ENCODE peak calls at places on chromosomes 3 and 15, in four cellular contexts. S, H, V and P are unnamed samples.

GRCh38 chr3:64814360-64814759 is 126.6 kb upstream of the ADAMTS9 start:
- DNase-seq in S (no peak), H (no peak), V (no peak), P (no peak)

GRCh38 chr3:64291345-64291744 is 66.1 kb upstream of the PRICKLE2 start:
- DNase-seq in V (no peak), H (no peak), S (peak; percentile 24), P (no peak)

GRCh38 chr15:57032338-57032737 is 113.9 kb downstream of the TCF12 start:
- DNase-seq in V (no peak), H (no peak), S (no peak), P (no peak)

GRCh38 chr15:64490598-64491259 is 30.4 kb downstream of the ZNF609 start:
- DNase-seq in V (no peak), S (no peak), H (no peak), P (no peak)

GRCh38 chr3:188220097-188220788 is 66.3 kb downstream of the LPP start:
- DNase-seq in S (no peak), H (no peak), V (no peak), P (no peak)

GRCh38 chr15:87816811-87817210 is 439.7 kb downstream of the NTRK3 start:
- DNase-seq in S (peak; percentile 55), V (no peak), H (no peak), P (no peak)

GRCh38 chr15:31062310-31062964 is 39.1 kb downstream of the TRPM1 start:
- DNase-seq in H (no peak), S (no peak), V (no peak), P (no peak)

GRCh38 chr3:121592856-121593702 is at the start of gene FBXO40:
- DNase-seq in S (no peak), V (no peak), H (peak; percentile 88), P (no peak)

GRCh38 chr3:177465243-177465642 is 268.0 kb upstream of the TBL1XR1 start:
- DNase-seq in V (no peak), H (no peak), S (no peak), P (no peak)

GRCh38 chr3:81829946-81830345 is 68.5 kb upstream of the GBE1 start:
- DNase-seq in S (no peak), V (no peak), H (no peak), P (no peak)

GRCh38 chr3:43238801-43239200 is 47.5 kb upstream of the SNRK start:
- DNase-seq in V (no peak), H (no peak), S (no peak), P (no peak)

GRCh38 chr3:69671082-69671952 is 67.9 kb upstream of the MITF start:
- DNase-seq in S (peak; percentile 60), H (no peak), V (peak; percentile 8), P (peak; percentile 41)

GRCh38 chr15:49313650-49314049 is 109.4 kb upstream of the FGF7 start:
- DNase-seq in H (no peak), S (no peak), V (no peak), P (no peak)

GRCh38 chr3:2856062-2856792 is 253.9 kb downstream of the IL5RA start:
- DNase-seq in V (no peak), H (no peak), S (no peak), P (no peak)

GRCh38 chr3:129604223-129604941 is 2.1 kb downstream of the PLXND1 start:
- DNase-seq in S (no peak), V (no peak), H (no peak), P (no peak)

GRCh38 chr3:121995190-121996137 is 26.6 kb downstream of the ILDR1 start:
- DNase-seq in H (peak; percentile 79), V (peak; percentile 52), S (peak; percentile 21), P (peak; percentile 51)

GRCh38 chr15:95872366-95872771 is 458.1 kb upstream of the NR2F2 start:
- DNase-seq in H (no peak), S (no peak), V (no peak), P (no peak)

GRCh38 chr3:100913870-100914654 is 79.2 kb downstream of the ABI3BP start:
- DNase-seq in V (no peak), S (no peak), H (no peak), P (no peak)

GRCh38 chr3:159859836-159860235 is 128.8 kb upstream of the IL12A start:
- DNase-seq in V (no peak), S (no peak), H (no peak), P (no peak)

GRCh38 chr3:19885468-19885867 is 48.5 kb downstream of the EFHB start:
- DNase-seq in S (peak; percentile 45), H (no peak), V (peak; percentile 30), P (peak; percentile 65)

GRCh38 chr15:74399511-74400312 is 32.3 kb upstream of the CYP11A1 start:
- DNase-seq in V (no peak), H (no peak), S (no peak), P (no peak)

GRCh38 chr3:134598813-134599563 is 51.8 kb downstream of the KY start:
- DNase-seq in S (no peak), V (no peak), H (no peak), P (no peak)

GRCh38 chr15:63354771-63355650 is 26.6 kb downstream of the CA12 start:
- DNase-seq in H (no peak), V (no peak), S (no peak), P (no peak)

GRCh38 chr15:99059010-99059981 is 45.6 kb upstream of the SYNM start:
- DNase-seq in S (peak; percentile 84), V (peak; percentile 65), H (peak; percentile 76), P (peak; percentile 75)
- TF ChIP-seq ESRRA in S (no peak), V (no peak), H (no peak), P (no peak)

GRCh38 chr3:5427021-5427420 is 239.5 kb downstream of the EDEM1 start:
- DNase-seq in S (no peak), V (no peak), H (no peak), P (no peak)

GRCh38 chr3:5427938-5428337 is 240.4 kb downstream of the EDEM1 start:
- DNase-seq in V (no peak), S (no peak), H (no peak), P (no peak)

GRCh38 chr3:5425371-5425770 is 237.9 kb downstream of the EDEM1 start:
- DNase-seq in V (no peak), H (no peak), S (no peak), P (no peak)

GRCh38 chr3:5428607-5429516 is 241.4 kb downstream of the EDEM1 start:
- DNase-seq in V (no peak), H (no peak), S (no peak), P (peak; percentile 92)

GRCh38 chr3:5426094-5426883 is 238.8 kb downstream of the EDEM1 start:
- DNase-seq in V (peak; percentile 57), S (peak; percentile 49), H (peak; percentile 86), P (peak; percentile 77)
- TF ChIP-seq ESRRA in V (no peak), S (no peak), H (no peak), P (peak; percentile 28)

DNA sequence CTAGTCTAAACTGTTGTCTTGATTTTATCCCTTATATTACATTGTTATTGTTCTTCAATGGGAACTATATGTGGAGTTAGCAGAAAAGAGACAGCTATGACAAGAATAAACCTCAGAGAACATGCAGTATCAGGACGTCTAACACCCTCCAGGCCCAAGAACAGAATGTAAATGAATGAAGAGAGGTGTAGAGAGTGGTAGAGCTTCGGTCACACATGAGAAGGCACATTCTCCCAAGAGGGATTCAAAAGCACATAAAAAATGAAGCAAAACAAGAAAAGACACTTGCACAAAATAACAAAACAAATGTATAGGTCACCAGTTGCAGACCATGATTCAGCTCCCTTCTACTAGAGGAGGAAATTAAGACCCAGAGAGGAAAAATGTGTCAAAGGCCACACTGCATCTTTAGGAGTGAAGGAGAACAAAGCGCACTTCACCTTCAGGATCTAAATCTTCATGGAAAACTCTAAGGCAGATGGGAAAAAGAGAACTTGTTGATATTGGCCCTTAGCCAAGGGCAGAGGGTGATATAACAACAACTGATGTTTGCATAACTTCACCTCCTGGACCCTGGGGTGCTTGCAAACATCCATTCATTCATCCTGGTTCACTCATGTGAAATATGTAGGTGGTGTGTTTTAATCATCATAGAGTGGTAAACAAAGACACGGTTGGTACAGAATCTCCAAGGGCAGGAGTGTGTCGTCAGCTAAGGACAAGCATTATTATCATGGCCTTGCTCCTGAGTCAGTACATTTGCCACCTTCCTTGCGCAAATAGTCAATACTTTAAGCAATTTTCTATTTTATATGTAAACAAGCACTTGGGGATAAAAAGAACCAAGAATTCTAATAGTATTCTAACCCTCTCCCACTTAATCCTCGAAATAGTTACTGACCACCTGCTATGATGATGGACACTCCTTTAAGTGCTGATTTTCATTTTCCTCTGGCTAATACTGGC is 8.8 kb downstream of the NEK10 start:
- DNase-seq in V (peak; percentile 99), H (no peak), S (peak; percentile 54), P (no peak)
- TF ChIP-seq ESRRA in V (no peak), H (no peak), S (peak; percentile 27), P (no peak)

GRCh38 chr15:68382286-68383007 is 49.5 kb downstream of the ITGA11 start:
- DNase-seq in V (no peak), S (no peak), H (no peak), P (no peak)
- TF ChIP-seq ESRRA in V (no peak), S (no peak), H (no peak), P (no peak)

GRCh38 chr3:8981296-8981695 is 18.0 kb upstream of the RAD18 start:
- DNase-seq in V (no peak), S (no peak), H (no peak), P (no peak)

GRCh38 chr3:8981700-8982099 is 18.4 kb upstream of the RAD18 start:
- DNase-seq in V (peak; percentile 29), S (no peak), H (no peak), P (no peak)

GRCh38 chr3:8983026-8983425 is 19.8 kb upstream of the RAD18 start:
- DNase-seq in S (no peak), V (no peak), H (no peak), P (no peak)

GRCh38 chr3:8983591-8983990 is 20.3 kb upstream of the RAD18 start:
- DNase-seq in H (no peak), S (no peak), V (no peak), P (no peak)

GRCh38 chr3:8982509-8982908 is 19.2 kb upstream of the RAD18 start:
- DNase-seq in H (no peak), S (no peak), V (no peak), P (no peak)
- TF ChIP-seq ESRRA in H (no peak), S (no peak), V (no peak), P (no peak)